ENCODE peak calls at places on chromosomes 7 and 10, in five cellular contexts. M, O, C, P and B are unnamed samples.
A peak's percentile ranks its signal among the peaks of the same experiment; 100 is the strongest.

GRCh38 chr10:96306516-96306915 is 2.3 kb downstream of the DNTT start:
- DNase-seq in M (no peak), O (peak; percentile 68), C (peak; percentile 61), P (no peak), B (no peak)

GRCh38 chr7:120997902-120998301 is 9.4 kb downstream of the CPED1 start:
- DNase-seq in M (no peak), O (peak; percentile 50), C (peak; percentile 25), P (no peak), B (no peak)

GRCh38 chr7:24763303-24763901 is 6.1 kb upstream of the GSDME start:
- DNase-seq in M (no peak), O (no peak), C (no peak), P (no peak), B (no peak)

GRCh38 chr10:360653-361052 is 225.4 kb downstream of the ZMYND11 start:
- DNase-seq in M (no peak), O (no peak), C (no peak), P (no peak), B (no peak)

GRCh38 chr7:41733063-41733398 is 30.1 kb upstream of the INHBA start:
- DNase-seq in M (no peak), O (no peak), C (no peak), P (no peak), B (no peak)

GRCh38 chr10:32253300-32253699 is 93.7 kb downstream of the EPC1 start:
- DNase-seq in M (no peak), O (no peak), C (no peak), P (no peak), B (no peak)

GRCh38 chr7:80942261-80943041 is 23.6 kb upstream of the SEMA3C start:
- DNase-seq in M (peak; percentile 98), O (peak; percentile 55), C (peak; percentile 37), P (no peak), B (peak; percentile 53)

GRCh38 chr7:70259497-70259896 is 661.2 kb downstream of the AUTS2 start:
- DNase-seq in M (no peak), O (no peak), C (peak; percentile 15), P (no peak), B (no peak)

GRCh38 chr7:90430614-90431445 is 27.6 kb downstream of the CLDN12 start:
- DNase-seq in M (peak; percentile 34), O (no peak), C (no peak), P (no peak), B (peak; percentile 11)

GRCh38 chr7:105602325-105603305 is 21.3 kb upstream of the EFCAB10 start:
- DNase-seq in M (peak; percentile 69), O (no peak), C (no peak), P (no peak), B (peak; percentile 68)

GRCh38 chr10:132872658-132873057 is 69.7 kb downstream of the CFAP46 start:
- DNase-seq in M (no peak), O (no peak), C (no peak), P (no peak), B (no peak)

GRCh38 chr10:88500656-88501055 is 82.5 kb downstream of the RNLS start:
- DNase-seq in M (peak; percentile 56), O (no peak), C (no peak), P (no peak), B (no peak)

GRCh38 chr7:114047889-114048288 is 129.1 kb upstream of the PPP1R3A start:
- DNase-seq in M (peak; percentile 85), O (no peak), C (no peak), P (no peak), B (no peak)

GRCh38 chr7:101171442-101171837 is 6.1 kb upstream of the VGF start:
- DNase-seq in M (no peak), O (no peak), C (no peak), P (no peak), B (no peak)
- TF ChIP-seq CTCF in M (peak; percentile 53), O (no peak), C (no peak), P (no peak), B (peak; percentile 32)

DNA sequence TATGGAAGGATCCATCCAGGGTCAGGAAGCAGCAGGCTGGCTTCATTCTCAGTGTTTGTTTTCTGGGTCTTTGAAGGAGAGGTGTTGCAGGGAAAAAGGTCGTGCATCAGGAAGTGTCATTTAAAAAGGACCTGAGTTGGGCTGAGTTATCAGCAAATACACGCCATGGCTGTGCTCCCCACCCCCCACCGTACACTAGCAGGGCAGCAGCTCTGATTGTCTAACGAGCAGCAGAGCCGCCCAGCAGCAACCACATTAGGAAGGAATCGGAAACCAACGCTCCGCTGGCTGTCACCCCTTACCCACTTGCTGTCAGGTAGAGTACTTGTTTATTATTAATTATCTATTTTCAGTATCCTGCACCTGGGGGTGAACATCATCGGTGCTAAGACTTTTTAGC is 63.1 kb upstream of the STEAP1B start:
- DNase-seq in M (no peak), O (no peak), C (no peak), P (no peak), B (peak; percentile 51)
- H3K4me3 ChIP-seq in M (no peak overlapping the region), O (no peak overlapping the region), C (peak overlapping the region; percentile 61), P (no peak overlapping the region), B (no peak overlapping the region)

GRCh38 chr10:123972481-123973401 is 81.1 kb upstream of the CPXM2 start:
- DNase-seq in M (no peak), O (no peak), C (no peak), P (no peak), B (peak; percentile 35)
- TF ChIP-seq CTCF in M (no peak), O (no peak), C (no peak), P (no peak), B (no peak)

DNA sequence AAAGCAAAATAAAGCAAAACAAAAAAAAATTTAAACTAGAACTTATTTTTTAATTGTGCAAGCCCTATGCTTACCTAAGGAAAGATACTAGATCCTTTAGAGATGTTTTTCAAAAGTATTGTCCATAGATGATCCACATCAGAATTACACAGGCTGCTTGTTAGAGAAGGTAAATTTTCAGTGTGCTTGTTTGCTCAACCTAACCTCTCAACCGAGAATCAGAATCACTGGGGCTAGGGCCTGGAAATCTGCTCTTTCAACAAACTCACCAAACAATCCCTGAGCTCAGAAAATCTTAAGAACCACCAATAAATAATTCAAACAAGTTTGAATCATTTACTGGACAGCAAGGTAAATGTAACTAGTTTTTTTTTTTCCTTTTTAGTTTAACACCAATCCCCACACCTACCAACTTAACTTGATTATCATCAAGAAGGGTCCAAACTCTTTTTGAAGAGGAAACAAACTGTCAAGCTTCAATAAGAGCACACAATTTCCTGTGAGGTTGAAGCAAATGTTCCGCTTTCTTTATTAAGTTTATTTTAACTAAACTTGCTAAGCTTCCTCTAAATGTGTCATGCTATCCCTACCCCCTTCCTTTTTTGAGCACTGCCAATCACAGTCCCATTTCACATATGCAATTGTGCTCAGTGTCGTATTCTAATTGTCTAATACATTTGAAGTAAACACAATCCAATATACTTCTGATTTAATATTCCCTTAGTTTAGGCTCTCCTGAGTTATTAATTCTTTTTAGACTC is 7.4 kb upstream of the TSPAN33 start:
- DNase-seq in M (no peak), O (no peak), C (no peak), P (no peak), B (no peak)
- H3K4me3 ChIP-seq in M (no peak overlapping the region), O (no peak overlapping the region), C (no peak overlapping the region), P (no peak overlapping the region), B (no peak overlapping the region)